ENCODE peak calls at places on chromosomes 5 and 9, in six cellular contexts. X, G, T, L, F and C are unnamed samples.

GRCh38 chr5:64156276-64156675 is 9.4 kb upstream of the RNF180 start:
- DNase-seq in X (no peak), G (no peak), T (no peak), L (no peak), F (no peak), C (no peak)

GRCh38 chr5:147234825-147235635 is at the start of gene STK32A:
- DNase-seq in X (peak; percentile 60), G (peak; percentile 67), T (peak; percentile 85), L (no peak), F (peak; percentile 43), C (no peak)

GRCh38 chr5:57171818-57172465 is 1.9 kb upstream of the GPBP1 start:
- DNase-seq in X (no peak), G (no peak), T (no peak), L (no peak), F (no peak), C (peak; percentile 51)

GRCh38 chr9:14653511-14653910 is 39.7 kb downstream of the ZDHHC21 start:
- DNase-seq in X (no peak), G (no peak), T (no peak), L (no peak), F (no peak), C (no peak)

GRCh38 chr5:50299896-50300295 is 141.2 kb downstream of the EMB start:
- DNase-seq in X (no peak), G (no peak), T (no peak), L (no peak), F (no peak), C (no peak)

GRCh38 chr9:15295761-15296405 is 11.1 kb downstream of the TTC39B start:
- DNase-seq in X (no peak), G (no peak), T (peak; percentile 27), L (peak; percentile 74), F (no peak), C (peak; percentile 42)

GRCh38 chr5:154092356-154092755 is 53.6 kb downstream of the MFAP3 start:
- DNase-seq in X (no peak), G (no peak), T (no peak), L (peak; percentile 24), F (no peak), C (no peak)

GRCh38 chr5:54362434-54362833 is 52.1 kb upstream of the ARL15 start:
- DNase-seq in X (no peak), G (no peak), T (no peak), L (no peak), F (no peak), C (no peak)

GRCh38 chr5:16065810-16066209 is 113.8 kb downstream of the MARCHF11 start:
- DNase-seq in X (no peak), G (no peak), T (no peak), L (no peak), F (no peak), C (no peak)

GRCh38 chr5:179378441-179379271 is 33.4 kb upstream of the ADAMTS2 start:
- DNase-seq in X (no peak), G (peak; percentile 40), T (no peak), L (peak; percentile 79), F (no peak), C (no peak)

GRCh38 chr9:19057033-19057432 is 7.8 kb downstream of the RRAGA start:
- DNase-seq in X (no peak), G (no peak), T (no peak), L (no peak), F (no peak), C (no peak)

GRCh38 chr5:102106599-102106998 is 189.5 kb downstream of the SLCO4C1 start:
- DNase-seq in X (no peak), G (no peak), T (no peak), L (no peak), F (no peak), C (no peak)

GRCh38 chr5:180684623-180685161 is 35.3 kb upstream of the FLT4 start:
- DNase-seq in X (no peak), G (no peak), T (no peak), L (no peak), F (no peak), C (no peak)

GRCh38 chr5:179187681-179188575 is 127.8 kb downstream of the ZNF354C start:
- DNase-seq in X (no peak), G (peak; percentile 24), T (no peak), L (no peak), F (no peak), C (no peak)

GRCh38 chr9:121021294-121021693 is 28.8 kb downstream of the C5 start:
- DNase-seq in X (peak; percentile 20), G (no peak), T (no peak), L (no peak), F (no peak), C (no peak)

GRCh38 chr5:80481019-80481893 is 6.6 kb upstream of the FAM151B start:
- DNase-seq in X (no peak), G (no peak), T (peak; percentile 47), L (peak; percentile 61), F (no peak), C (peak; percentile 62)

GRCh38 chr5:139275536-139276297 is 17.8 kb upstream of the MATR3 start:
- DNase-seq in X (no peak), G (no peak), T (no peak), L (no peak), F (no peak), C (peak; percentile 62)

GRCh38 chr5:138148811-138149210 is 9.6 kb upstream of the NME5 start:
- DNase-seq in X (no peak), G (no peak), T (no peak), L (peak; percentile 71), F (peak; percentile 42), C (peak; percentile 49)

GRCh38 chr5:77218263-77218662 is 7.8 kb downstream of the PDE8B start:
- DNase-seq in X (no peak), G (no peak), T (no peak), L (no peak), F (no peak), C (peak; percentile 31)

GRCh38 chr5:6383376-6383775 is 5.0 kb upstream of the MED10 start:
- DNase-seq in X (no peak), G (no peak), T (no peak), L (no peak), F (no peak), C (no peak)

GRCh38 chr5:102911973-102912372 is 156.9 kb downstream of the PAM start:
- DNase-seq in X (no peak), G (no peak), T (no peak), L (peak; percentile 42), F (no peak), C (peak; percentile 65)

GRCh38 chr5:127153031-127153430 is 79.7 kb upstream of the C5orf63 start:
- DNase-seq in X (no peak), G (no peak), T (no peak), L (no peak), F (no peak), C (no peak)

GRCh38 chr9:99197124-99197630 is 24.6 kb downstream of the ALG2 start:
- DNase-seq in X (no peak), G (no peak), T (no peak), L (no peak), F (no peak), C (no peak)

GRCh38 chr5:393846-394275 is 49.1 kb upstream of the EXOC3 start:
- DNase-seq in X (no peak), G (peak; percentile 20), T (no peak), L (no peak), F (no peak), C (no peak)

GRCh38 chr9:90124961-90125360 is 517.7 kb downstream of the DIRAS2 start:
- DNase-seq in X (no peak), G (no peak), T (no peak), L (no peak), F (no peak), C (no peak)

GRCh38 chr9:130349398-130349797 is 83.8 kb downstream of the HMCN2 start:
- DNase-seq in X (no peak), G (no peak), T (no peak), L (no peak), F (no peak), C (no peak)

DNA sequence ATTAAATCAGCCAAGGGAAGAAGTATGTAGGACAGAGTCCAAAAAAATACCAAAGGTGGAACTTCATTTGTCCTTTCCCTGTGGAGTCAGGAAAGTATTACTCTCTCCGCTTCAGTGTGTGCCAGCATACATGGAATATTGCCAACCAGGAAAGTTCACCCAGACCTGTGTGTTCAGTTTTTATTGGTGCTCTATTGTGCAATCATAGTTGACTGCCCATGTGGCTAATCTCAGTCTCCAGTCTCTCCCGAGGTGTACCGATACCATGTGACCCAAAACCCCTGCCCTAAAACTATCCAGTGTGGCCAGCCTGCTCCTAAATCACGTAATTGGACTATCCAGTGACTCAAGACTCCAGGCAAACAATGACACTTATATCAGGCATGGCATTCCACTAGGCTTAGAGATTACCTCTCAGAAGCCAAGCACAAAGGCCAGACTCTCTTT is 38.8 kb downstream of the NFX1 start:
- DNase-seq in X (peak; percentile 55), G (no peak), T (peak; percentile 69), L (peak; percentile 85), F (peak; percentile 42), C (peak; percentile 91)
- H3K27ac ChIP-seq in X (peak overlapping the region; percentile 72), G (peak overlapping the region; percentile 77), T (peak overlapping the region; percentile 67), L (peak overlapping the region; percentile 74), F (peak overlapping the region; percentile 49), C (peak overlapping the region; percentile 87)

GRCh38 chr5:35783551-35783950 is 73.1 kb upstream of the IL7R start:
- DNase-seq in X (no peak), G (no peak), T (no peak), L (no peak), F (no peak), C (no peak)
- TF ChIP-seq CTCF in X (no peak), G (no peak), T (no peak), L (no peak), F (no peak), C (no peak)

DNA sequence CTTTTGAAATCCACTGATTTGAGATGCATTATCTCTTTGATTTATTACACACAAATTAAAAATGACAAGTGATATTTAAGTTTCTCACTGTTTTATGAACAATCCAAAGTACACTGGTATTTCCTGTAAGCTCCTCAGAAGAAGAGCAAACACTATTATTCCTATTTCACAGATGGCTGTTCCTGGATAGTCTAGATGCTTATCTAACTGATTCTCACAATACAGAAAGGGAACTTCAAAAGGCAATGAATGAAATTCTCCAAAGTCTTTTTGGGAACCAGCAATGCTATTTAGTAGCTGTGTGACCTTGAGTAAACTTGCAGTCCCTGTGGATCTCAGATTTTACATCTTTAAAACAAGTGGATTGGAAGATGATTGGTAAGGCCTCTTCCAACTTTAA is 404.7 kb upstream of the DAB2 start:
- DNase-seq in X (no peak), G (no peak), T (no peak), L (no peak), F (no peak), C (no peak)
- H3K27ac ChIP-seq in X (no peak overlapping the region), G (no peak overlapping the region), T (no peak overlapping the region), L (no peak overlapping the region), F (no peak overlapping the region), C (no peak overlapping the region)

GRCh38 chr5:73994963-73995362 is 369.0 kb downstream of the ARHGEF28 start:
- DNase-seq in X (no peak), G (no peak), T (no peak), L (no peak), F (no peak), C (peak; percentile 71)
- TF ChIP-seq CTCF in X (no peak), G (no peak), T (no peak), L (peak; percentile 31), F (no peak), C (no peak)